ENCODE peak calls at places on chromosomes 4 and X, in six cellular contexts. D is SK-N-SH, P is NB4, Q is H1, L is HCT116, H is A549. E is an unnamed sample.

GRCh38 chrX:118945921-118946320 is 28.5 kb upstream of the LONRF3 start:
- DNase-seq in D (no peak), P (no peak), Q (no peak), L (no peak), H (no peak), E (no peak)

GRCh38 chrX:77668391-77669237 is 117.4 kb downstream of the ATRX start:
- DNase-seq in D (no peak), P (peak), Q (no peak), L (no peak), H (peak), E (no peak)

GRCh38 chr4:65671402-65671801 is 1.1 kb upstream of the EPHA5 start:
- DNase-seq in D (no peak), P (no peak), Q (no peak), L (no peak), H (no peak), E (no peak)

GRCh38 chr4:26094911-26095310 is 180.9 kb downstream of the SMIM20 start:
- DNase-seq in D (no peak), P (no peak), Q (no peak), L (no peak), H (no peak), E (no peak)

GRCh38 chr4:80423553-80424224 is 88.2 kb downstream of the CFAP299 start:
- DNase-seq in D (no peak), P (no peak), Q (no peak), L (no peak), H (no peak), E (no peak)

GRCh38 chr4:122658818-122659295 is 38.0 kb upstream of the IL21 start:
- DNase-seq in D (no peak), P (no peak), Q (no peak), L (no peak), H (no peak), E (peak)

GRCh38 chrX:40380649-40381488 is 199.9 kb upstream of the ATP6AP2 start:
- DNase-seq in D (peak), P (peak), Q (no peak), L (no peak), H (no peak), E (no peak)

GRCh38 chr4:41380758-41381157 is 124.0 kb downstream of the UCHL1 start:
- DNase-seq in D (no peak), P (no peak), Q (no peak), L (no peak), H (no peak), E (no peak)

GRCh38 chr4:24988776-24989175 is 42.0 kb downstream of the LGI2 start:
- DNase-seq in D (no peak), P (peak), Q (peak), L (peak), H (peak), E (no peak)

GRCh38 chr4:150323551-150324325 is 245.5 kb downstream of the DCLK2 start:
- DNase-seq in D (no peak), P (no peak), Q (no peak), L (no peak), H (no peak), E (no peak)

GRCh38 chr4:122718265-122718664 is 14.2 kb upstream of the BBS12 start:
- DNase-seq in D (no peak), P (no peak), Q (no peak), L (no peak), H (no peak), E (no peak)

GRCh38 chr4:17721496-17722360 is 59.7 kb downstream of the FAM184B start:
- DNase-seq in D (no peak), P (no peak), Q (peak), L (no peak), H (no peak), E (no peak)

GRCh38 chr4:156291317-156291716 is 337.7 kb upstream of the CTSO start:
- DNase-seq in D (no peak), P (no peak), Q (no peak), L (no peak), H (peak), E (no peak)

GRCh38 chrX:2478546-2479419 is 22.0 kb downstream of the DHRSX start:
- DNase-seq in D (no peak), P (no peak), Q (no peak), L (peak), H (peak), E (no peak)

GRCh38 chr4:115190529-115190928 is 77.1 kb upstream of the NDST4 start:
- DNase-seq in D (no peak), P (no peak), Q (no peak), L (no peak), H (no peak), E (no peak)

DNA sequence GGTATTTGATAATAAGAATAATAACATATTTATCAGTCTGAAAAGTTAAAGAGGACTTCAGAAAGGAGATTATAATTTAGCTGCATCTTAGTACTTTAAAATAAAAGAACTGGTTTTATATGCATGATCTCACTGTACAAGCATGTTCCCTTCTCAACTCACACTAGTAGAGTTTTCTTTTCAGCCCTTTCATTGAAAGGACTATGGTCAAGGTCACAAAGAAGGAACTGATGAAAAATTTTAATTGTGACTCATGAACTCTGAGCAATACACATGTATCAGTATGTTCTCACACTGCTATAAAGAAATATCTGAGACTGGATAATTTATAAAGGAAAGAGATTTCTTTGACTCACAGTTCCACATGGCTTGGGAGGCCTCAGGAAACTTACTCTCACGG is 73.7 kb upstream of the NDST4 start:
- DNase-seq in D (no peak), P (no peak), Q (no peak), L (no peak), H (no peak), E (no peak)
- TF ChIP-seq MAX in D (no peak), P (no peak), Q (no peak), L (no peak), H (no peak), E (no peak)

GRCh38 chrX:135086197-135086854 is 34.0 kb downstream of the ETDB start:
- DNase-seq in D (peak), P (peak), Q (no peak), L (peak), H (peak), E (peak)
- TF ChIP-seq MAX in D (no peak), P (no peak), Q (no peak), L (no peak), H (no peak), E (no peak)

GRCh38 chrX:153704021-153704526 is 16.3 kb downstream of the SLC6A8 start:
- DNase-seq in D (no peak), P (no peak), Q (no peak), L (no peak), H (no peak), E (no peak)
- TF ChIP-seq MAX in D (no peak), P (no peak), Q (no peak), L (no peak), H (no peak), E (no peak)

GRCh38 chr4:10180927-10181744 is 64.5 kb upstream of the WDR1 start:
- DNase-seq in D (no peak), P (peak), Q (no peak), L (no peak), H (no peak), E (no peak)
- TF ChIP-seq MAX in D (no peak), P (peak), Q (no peak), L (no peak), H (no peak), E (no peak)

GRCh38 chr4:6649216-6649615 is 8.7 kb downstream of the MRFAP1 start:
- DNase-seq in D (no peak), P (no peak), Q (no peak), L (no peak), H (no peak), E (no peak)
- TF ChIP-seq MAX in D (no peak), P (no peak), Q (no peak), L (no peak), H (no peak), E (no peak)

GRCh38 chrX:150506020-150506419 is 62.4 kb upstream of the MTM1 start:
- DNase-seq in D (no peak), P (no peak), Q (no peak), L (no peak), H (no peak), E (no peak)

GRCh38 chrX:150502091-150502490 is 66.3 kb upstream of the MTM1 start:
- DNase-seq in D (no peak), P (no peak), Q (no peak), L (no peak), H (no peak), E (no peak)

GRCh38 chrX:150504399-150505186 is 63.8 kb upstream of the MTM1 start:
- DNase-seq in D (peak), P (no peak), Q (no peak), L (no peak), H (no peak), E (no peak)

GRCh38 chrX:150502979-150503897 is 65.2 kb upstream of the MTM1 start:
- DNase-seq in D (no peak), P (peak), Q (no peak), L (no peak), H (no peak), E (no peak)

DNA sequence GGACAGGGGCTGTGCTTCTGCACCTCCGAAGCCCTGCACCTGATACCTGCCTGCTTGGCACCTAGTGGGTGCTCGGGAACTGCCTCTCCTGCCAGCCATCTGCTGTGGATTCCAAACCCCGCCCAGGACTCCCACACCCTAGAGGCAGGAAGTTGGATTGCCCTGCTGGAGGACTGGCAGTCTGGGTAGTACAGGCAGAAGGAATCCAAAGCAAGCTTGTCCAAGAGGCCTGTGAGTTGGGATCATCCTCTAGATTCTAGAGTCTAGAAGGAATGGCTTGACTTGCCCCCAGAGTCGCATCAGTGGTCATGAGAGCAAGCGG is 64.6 kb upstream of the MTM1 start:
- DNase-seq in D (no peak), P (no peak), Q (no peak), L (no peak), H (no peak), E (no peak)
- TF ChIP-seq MAX in D (no peak), P (no peak), Q (no peak), L (no peak), H (no peak), E (no peak)

E was measured in GM12878.